ENCODE peak calls at places on chromosomes 5 and 9, in seven cellular contexts. X, U, B, J, T, K and W are unnamed samples.

GRCh38 chr9:68966496-68966944 is 47.4 kb downstream of the PRKACG start:
- DNase-seq in X (no peak), U (no peak), B (no peak), J (no peak), T (no peak), K (no peak), W (no peak)

GRCh38 chr5:11293523-11293922 is 532.5 kb upstream of the DAP start:
- DNase-seq in X (no peak), U (no peak), B (no peak), J (no peak), T (no peak), K (no peak), W (no peak)

GRCh38 chr5:125703616-125704015 is 719.6 kb upstream of the GRAMD2B start:
- DNase-seq in X (no peak), U (no peak), B (no peak), J (no peak), T (no peak), K (no peak), W (no peak)

GRCh38 chr5:94908889-94909480 is 290.5 kb downstream of the SLF1 start:
- DNase-seq in X (no peak), U (no peak), B (no peak), J (peak; percentile 66), T (no peak), K (no peak), W (peak; percentile 8)

GRCh38 chr5:17114233-17114632 is 103.2 kb upstream of the BASP1 start:
- DNase-seq in X (no peak), U (peak; percentile 37), B (no peak), J (no peak), T (no peak), K (no peak), W (no peak)

GRCh38 chr9:136609160-136609475 is 53.6 kb upstream of the EGFL7 start:
- DNase-seq in X (no peak), U (no peak), B (no peak), J (no peak), T (no peak), K (no peak), W (no peak)

GRCh38 chr5:96943829-96944228 is 7.9 kb downstream of the LNPEP start:
- DNase-seq in X (no peak), U (no peak), B (no peak), J (no peak), T (no peak), K (no peak), W (no peak)

GRCh38 chr5:132860742-132861141 is 5.5 kb downstream of the GDF9 start:
- DNase-seq in X (no peak), U (no peak), B (no peak), J (no peak), T (no peak), K (no peak), W (no peak)

GRCh38 chr5:102830241-102830640 is 75.1 kb downstream of the PAM start:
- DNase-seq in X (no peak), U (no peak), B (no peak), J (no peak), T (no peak), K (no peak), W (no peak)

GRCh38 chr9:70263421-70263820 is 4.6 kb downstream of the SMC5 start:
- DNase-seq in X (no peak), U (no peak), B (no peak), J (peak; percentile 35), T (no peak), K (no peak), W (no peak)

GRCh38 chr5:103211858-103212500 is 46.6 kb upstream of the MACIR start:
- DNase-seq in X (no peak), U (no peak), B (no peak), J (no peak), T (no peak), K (no peak), W (no peak)

GRCh38 chr5:142012186-142012785 is 541 bp downstream of the GNPDA1 start:
- DNase-seq in X (peak; percentile 74), U (peak; percentile 15), B (peak; percentile 87), J (peak; percentile 47), T (peak; percentile 33), K (no peak), W (no peak)

GRCh38 chr5:37889612-37890317 is 49.9 kb upstream of the GDNF start:
- DNase-seq in X (no peak), U (peak; percentile 86), B (no peak), J (peak; percentile 7), T (no peak), K (no peak), W (peak; percentile 64)

GRCh38 chr5:164296603-164297080 is 791.2 kb downstream of the MAT2B start:
- DNase-seq in X (no peak), U (no peak), B (peak; percentile 18), J (peak; percentile 42), T (no peak), K (no peak), W (no peak)

GRCh38 chr9:93290495-93291434 is 106.8 kb downstream of the WNK2 start:
- DNase-seq in X (no peak), U (no peak), B (peak; percentile 7), J (no peak), T (no peak), K (no peak), W (no peak)

GRCh38 chr5:168749391-168750100 is 170.4 kb upstream of the PANK3 start:
- DNase-seq in X (no peak), U (no peak), B (no peak), J (no peak), T (no peak), K (no peak), W (no peak)

GRCh38 chr5:97043511-97043910 is 98.9 kb downstream of the LIX1 start:
- DNase-seq in X (no peak), U (no peak), B (no peak), J (no peak), T (no peak), K (no peak), W (no peak)

GRCh38 chr9:135216666-135217431 is 129.4 kb downstream of the OLFM1 start:
- DNase-seq in X (peak; percentile 66), U (no peak), B (no peak), J (no peak), T (peak; percentile 39), K (no peak), W (no peak)

GRCh38 chr5:172133359-172134029 is 54.5 kb downstream of the STK10 start:
- DNase-seq in X (peak; percentile 73), U (no peak), B (no peak), J (peak; percentile 64), T (no peak), K (no peak), W (peak; percentile 37)

DNA sequence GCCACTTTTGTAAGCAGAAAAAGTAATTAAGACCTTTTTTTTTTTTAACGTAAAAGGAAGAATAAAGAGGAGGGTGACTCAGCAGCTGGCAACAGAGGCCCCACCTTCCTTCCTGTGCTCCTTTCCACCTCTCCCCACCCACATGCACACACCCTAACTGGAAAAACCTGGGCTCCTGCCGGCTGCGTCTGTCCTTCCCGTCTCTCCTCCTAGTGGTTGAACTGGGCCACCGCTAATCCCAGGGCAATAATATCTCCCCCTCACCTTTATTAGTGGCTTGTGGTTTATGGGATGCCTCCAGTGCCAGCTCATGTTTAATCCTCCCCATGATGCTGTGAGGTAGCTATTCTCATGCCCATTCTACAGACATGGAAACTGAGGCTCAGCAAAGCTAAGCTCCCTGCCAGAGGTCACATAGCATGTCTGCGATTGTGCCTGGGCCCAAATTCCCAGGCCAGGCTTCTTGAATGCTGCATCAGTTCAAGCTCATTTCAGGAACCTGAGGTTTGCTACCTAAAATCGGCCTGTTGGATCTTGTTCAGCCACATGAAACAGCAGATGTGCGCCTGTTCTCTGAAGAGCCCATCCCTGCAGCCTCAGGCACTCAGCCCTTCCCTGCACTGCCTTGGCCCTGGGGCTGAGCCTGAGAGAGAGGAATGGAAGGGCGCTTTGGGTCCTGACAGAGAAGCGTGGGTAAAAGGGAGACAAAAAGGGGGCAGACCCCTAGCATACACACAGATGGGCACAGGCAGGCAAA is 61.0 kb upstream of the IL17B start:
- DNase-seq in X (no peak), U (peak; percentile 93), B (no peak), J (peak; percentile 63), T (no peak), K (no peak), W (no peak)
- H3K27ac ChIP-seq in X (peak overlapping the region; percentile 98), U (peak overlapping the region; percentile 66), B (no peak overlapping the region), J (no peak overlapping the region), T (no peak overlapping the region), K (peak overlapping the region; percentile 68), W (no peak overlapping the region)

GRCh38 chr9:120694559-120694958 is 19.7 kb downstream of the MEGF9 start:
- DNase-seq in X (no peak), U (no peak), B (no peak), J (no peak), T (no peak), K (no peak), W (no peak)
- H3K27me3 ChIP-seq in X (no peaks in the 10 kb centered on the region), U (no peaks in the 10 kb centered on the region), B (no peaks in the 10 kb centered on the region), J (no peaks in the 10 kb centered on the region), T (no peaks in the 10 kb centered on the region), K (no peaks in the 10 kb centered on the region), W (no peaks in the 10 kb centered on the region)

GRCh38 chr5:55932700-55933099 is 62.1 kb downstream of the IL6ST start:
- DNase-seq in X (no peak), U (no peak), B (no peak), J (no peak), T (no peak), K (no peak), W (no peak)

GRCh38 chr5:55934720-55935119 is 60.0 kb downstream of the IL6ST start:
- DNase-seq in X (no peak), U (no peak), B (no peak), J (no peak), T (no peak), K (no peak), W (no peak)

GRCh38 chr5:55935371-55935770 is 59.4 kb downstream of the IL6ST start:
- DNase-seq in X (no peak), U (no peak), B (no peak), J (no peak), T (no peak), K (no peak), W (no peak)

GRCh38 chr5:55934117-55934613 is 60.6 kb downstream of the IL6ST start:
- DNase-seq in X (no peak), U (no peak), B (no peak), J (peak; percentile 20), T (no peak), K (no peak), W (no peak)

GRCh38 chr5:55933377-55934116 is 61.2 kb downstream of the IL6ST start:
- DNase-seq in X (no peak), U (no peak), B (no peak), J (no peak), T (no peak), K (no peak), W (no peak)
- H3K27ac ChIP-seq in X (no peak overlapping the region), U (peak overlapping the region; percentile 15), B (no peak overlapping the region), J (no peak overlapping the region), T (no peak overlapping the region), K (no peak overlapping the region), W (no peak overlapping the region)

GRCh38 chr9:3186751-3187150 is 339.1 kb downstream of the RFX3 start:
- DNase-seq in X (no peak), U (no peak), B (no peak), J (no peak), T (no peak), K (no peak), W (no peak)
- H3K27me3 ChIP-seq in X (no peaks in the 10 kb centered on the region), U (peaks cover 12% of the 10 kb centered on the region), B (no peaks in the 10 kb centered on the region), J (peaks cover 5% of the 10 kb centered on the region), T (no peaks in the 10 kb centered on the region), K (no peaks in the 10 kb centered on the region), W (peaks cover 6% of the 10 kb centered on the region)